ENCODE peak calls at places on chromosome 17, in six cellular contexts. V is RPMI7951; I is CD4-positive, alpha-beta T cell; X is M059J; C is EL; Z is ELR. D is an unnamed sample.

GRCh38 chr17:75260679-75261335 is 599 bp downstream of the GGA3 start:
- DNase-seq in C (no peak), V (no peak), X (no peak), Z (peak), I (peak), D (no peak)

GRCh38 chr17:57902800-57903759 is 52.1 kb downstream of the CUEDC1 start:
- DNase-seq in X (peak), C (peak), I (no peak), Z (peak), V (peak), D (peak)

GRCh38 chr17:2926019-2926650 is 129.9 kb downstream of the RAP1GAP2 start:
- DNase-seq in Z (peak), I (no peak), X (peak), C (peak), V (peak), D (no peak)

GRCh38 chr17:80036715-80037477 is 454 bp downstream of the CCDC40 start:
- DNase-seq in V (peak), I (no peak), Z (peak), C (peak), X (peak), D (no peak)

GRCh38 chr17:74644419-74644818 is 20.9 kb upstream of the CD300E start:
- DNase-seq in Z (no peak), X (no peak), C (no peak), I (no peak), V (no peak), D (no peak)

GRCh38 chr17:35748323-35748960 is 4.6 kb downstream of the GAS2L2 start:
- DNase-seq in X (peak), V (no peak), C (peak), I (no peak), Z (no peak), D (no peak)

GRCh38 chr17:28071891-28072606 is 29.6 kb downstream of the NLK start:
- DNase-seq in I (no peak), V (no peak), C (no peak), X (peak), Z (no peak), D (no peak)

GRCh38 chr17:27921599-27921998 is 28.4 kb upstream of the LYRM9 start:
- DNase-seq in Z (no peak), C (no peak), I (no peak), X (no peak), V (no peak), D (no peak)

GRCh38 chr17:17150450-17150804 is 55.7 kb downstream of the PLD6 start:
- DNase-seq in V (no peak), Z (no peak), C (no peak), X (no peak), I (no peak), D (no peak)

GRCh38 chr17:36932383-36933173 is 4.7 kb upstream of the LHX1 start:
- DNase-seq in V (no peak), C (no peak), X (no peak), I (no peak), Z (no peak), D (no peak)